ENCODE peak calls at places on chromosomes 11 and 22, in ten cellular contexts. One of them, this sample, is unnamed.

GRCh38 chr22:45462034-45462655 is 40.5 kb upstream of the FBLN1 start:
- DNase-seq in GM12864: no peak
- DNase-seq in fibroblast of lung: no peak
- DNase-seq in naive thymus-derived CD4-positive, alpha-beta T cell: no peak
- DNase-seq in lower leg skin: no peak
- DNase-seq in HS-5: no peak
- DNase-seq in HS-27A: no peak
- DNase-seq in Calu3: no peak
- DNase-seq in ELR: no peak
- DNase-seq in neural crest cell: no peak
- DNase-seq in this sample: no peak

GRCh38 chr11:117045196-117045595 is 53.0 kb downstream of the SIK3 start:
- DNase-seq in GM12864: no peak
- DNase-seq in fibroblast of lung: peak; percentile 36
- DNase-seq in naive thymus-derived CD4-positive, alpha-beta T cell: no peak
- DNase-seq in lower leg skin: no peak
- DNase-seq in HS-5: no peak
- DNase-seq in HS-27A: no peak
- DNase-seq in Calu3: no peak
- DNase-seq in ELR: peak; percentile 34
- DNase-seq in neural crest cell: no peak
- DNase-seq in this sample: peak; percentile 40

GRCh38 chr11:111571829-111572501 is 30.3 kb upstream of the SIK2 start:
- DNase-seq in GM12864: no peak
- DNase-seq in fibroblast of lung: peak; percentile 56
- DNase-seq in naive thymus-derived CD4-positive, alpha-beta T cell: no peak
- DNase-seq in lower leg skin: no peak
- DNase-seq in HS-5: no peak
- DNase-seq in HS-27A: no peak
- DNase-seq in Calu3: no peak
- DNase-seq in ELR: peak; percentile 43
- DNase-seq in neural crest cell: no peak
- DNase-seq in this sample: peak; percentile 57

GRCh38 chr11:31412946-31413345 is 43.3 kb downstream of the DNAJC24 start:
- DNase-seq in GM12864: no peak
- DNase-seq in fibroblast of lung: peak; percentile 82
- DNase-seq in naive thymus-derived CD4-positive, alpha-beta T cell: no peak
- DNase-seq in lower leg skin: no peak
- DNase-seq in HS-5: peak; percentile 43
- DNase-seq in HS-27A: no peak
- DNase-seq in Calu3: no peak
- DNase-seq in ELR: peak; percentile 73
- DNase-seq in neural crest cell: no peak
- DNase-seq in this sample: peak; percentile 71

GRCh38 chr22:49929553-49929979 is 11.1 kb downstream of the CRELD2 start:
- DNase-seq in GM12864: no peak
- DNase-seq in fibroblast of lung: no peak
- DNase-seq in naive thymus-derived CD4-positive, alpha-beta T cell: peak; percentile 93
- DNase-seq in lower leg skin: no peak
- DNase-seq in HS-5: no peak
- DNase-seq in HS-27A: no peak
- DNase-seq in Calu3: peak; percentile 89
- DNase-seq in ELR: peak; percentile 58
- DNase-seq in neural crest cell: peak; percentile 75
- DNase-seq in this sample: peak; percentile 73

GRCh38 chr22:28815729-28816128 is 15.4 kb upstream of the XBP1 start:
- DNase-seq in GM12864: no peak
- DNase-seq in fibroblast of lung: no peak
- DNase-seq in naive thymus-derived CD4-positive, alpha-beta T cell: no peak
- DNase-seq in lower leg skin: no peak
- DNase-seq in HS-5: no peak
- DNase-seq in HS-27A: no peak
- DNase-seq in Calu3: no peak
- DNase-seq in ELR: no peak
- DNase-seq in neural crest cell: no peak
- DNase-seq in this sample: no peak

GRCh38 chr11:128334311-128335044 is 252.9 kb downstream of the ETS1 start:
- DNase-seq in GM12864: no peak
- DNase-seq in fibroblast of lung: peak; percentile 18
- DNase-seq in naive thymus-derived CD4-positive, alpha-beta T cell: no peak
- DNase-seq in lower leg skin: no peak
- DNase-seq in HS-5: no peak
- DNase-seq in HS-27A: no peak
- DNase-seq in Calu3: no peak
- DNase-seq in ELR: no peak
- DNase-seq in neural crest cell: no peak
- DNase-seq in this sample: no peak

GRCh38 chr11:116505466-116506247 is 267.1 kb downstream of the BUD13 start:
- DNase-seq in GM12864: no peak
- DNase-seq in fibroblast of lung: no peak
- DNase-seq in naive thymus-derived CD4-positive, alpha-beta T cell: no peak
- DNase-seq in lower leg skin: no peak
- DNase-seq in HS-5: no peak
- DNase-seq in HS-27A: no peak
- DNase-seq in Calu3: no peak
- DNase-seq in ELR: no peak
- DNase-seq in neural crest cell: no peak
- DNase-seq in this sample: no peak

GRCh38 chr11:14902650-14903350 is 10.8 kb upstream of the CYP2R1 start:
- DNase-seq in GM12864: no peak
- DNase-seq in fibroblast of lung: peak; percentile 61
- DNase-seq in naive thymus-derived CD4-positive, alpha-beta T cell: no peak
- DNase-seq in lower leg skin: no peak
- DNase-seq in HS-5: no peak
- DNase-seq in HS-27A: no peak
- DNase-seq in Calu3: no peak
- DNase-seq in ELR: peak; percentile 49
- DNase-seq in neural crest cell: no peak
- DNase-seq in this sample: peak; percentile 51

GRCh38 chr11:92300871-92301270 is 76.3 kb downstream of the FAT3 start:
- DNase-seq in GM12864: no peak
- DNase-seq in fibroblast of lung: no peak
- DNase-seq in naive thymus-derived CD4-positive, alpha-beta T cell: no peak
- DNase-seq in lower leg skin: no peak
- DNase-seq in HS-5: no peak
- DNase-seq in HS-27A: no peak
- DNase-seq in Calu3: no peak
- DNase-seq in ELR: no peak
- DNase-seq in neural crest cell: no peak
- DNase-seq in this sample: no peak

GRCh38 chr11:42901084-42901483 is 410.7 kb upstream of the API5 start:
- DNase-seq in GM12864: no peak
- DNase-seq in fibroblast of lung: no peak
- DNase-seq in naive thymus-derived CD4-positive, alpha-beta T cell: no peak
- DNase-seq in lower leg skin: no peak
- DNase-seq in HS-5: no peak
- DNase-seq in HS-27A: no peak
- DNase-seq in Calu3: no peak
- DNase-seq in ELR: no peak
- DNase-seq in neural crest cell: no peak
- DNase-seq in this sample: no peak